ENCODE peak calls at places on chromosomes 1 and 21, in six cellular contexts. E is mucosa of gallbladder; M is WERI-Rb-1; P is CD8-positive, alpha-beta T cell; V is GM04504; G is SK-N-MC. H is an unnamed sample.

GRCh38 chr1:212442408-212442807 is 9.7 kb downstream of the NENF start:
- DNase-seq in V (no peak), G (no peak), M (no peak), E (no peak), P (no peak), H (no peak)

GRCh38 chr1:81313289-81313688 is 487.4 kb upstream of the ADGRL2 start:
- DNase-seq in P (no peak), V (no peak), E (no peak), G (no peak), M (no peak), H (no peak)

GRCh38 chr1:26996024-26996423 is 2.5 kb downstream of the TRNP1 start:
- DNase-seq in P (no peak), V (no peak), G (no peak), E (no peak), M (no peak), H (no peak)

GRCh38 chr1:195939844-195940243 is 668.4 kb downstream of the KCNT2 start:
- DNase-seq in G (no peak), E (no peak), M (no peak), V (no peak), P (no peak), H (no peak)

GRCh38 chr1:1144843-1145546 is 28.7 kb upstream of the TTLL10 start:
- DNase-seq in M (no peak), V (no peak), G (no peak), E (no peak), P (no peak), H (no peak)

GRCh38 chr1:19390901-19391595 is 78.9 kb downstream of the SLC66A1 start:
- DNase-seq in E (peak), P (peak), G (peak), V (peak), M (peak), H (peak)

GRCh38 chr1:41726899-41727748 is 191.6 kb downstream of the HIVEP3 start:
- DNase-seq in P (no peak), V (no peak), E (peak), G (no peak), M (peak), H (no peak)

GRCh38 chr1:165069829-165070228 is 286.7 kb downstream of the LMX1A start:
- DNase-seq in P (no peak), G (no peak), E (no peak), M (no peak), V (no peak), H (no peak)

GRCh38 chr1:8397511-8397910 is 79.6 kb downstream of the SLC45A1 start:
- DNase-seq in M (no peak), P (no peak), E (no peak), V (no peak), G (no peak), H (no peak)

GRCh38 chr1:31605908-31606427 is 11.5 kb upstream of the HCRTR1 start:
- DNase-seq in P (no peak), V (no peak), G (no peak), M (no peak), E (no peak), H (no peak)

GRCh38 chr1:90386899-90387334 is 330.2 kb downstream of the BARHL2 start:
- DNase-seq in P (no peak), E (no peak), G (no peak), V (no peak), M (no peak), H (no peak)

GRCh38 chr1:173393655-173393993 is 83.5 kb upstream of the PRDX6 start:
- DNase-seq in E (no peak), V (peak), P (no peak), G (no peak), M (no peak), H (peak)

GRCh38 chr1:2564815-2565415 is 8.7 kb downstream of the TNFRSF14 start:
- DNase-seq in G (no peak), P (peak), M (no peak), V (no peak), E (peak), H (no peak)

GRCh38 chr1:78830321-78830720 is 176.2 kb downstream of the ADGRL4 start:
- DNase-seq in G (no peak), V (no peak), P (no peak), M (no peak), E (no peak), H (no peak)

GRCh38 chr1:175206687-175207086 is 14.1 kb upstream of the KIAA0040 start:
- DNase-seq in E (no peak), P (no peak), V (no peak), M (no peak), G (no peak), H (no peak)

GRCh38 chr1:167578935-167579521 is 25.5 kb upstream of the CREG1 start:
- DNase-seq in V (no peak), M (no peak), P (no peak), G (no peak), E (no peak), H (no peak)

GRCh38 chr1:181490740-181491712 is 7.7 kb downstream of the CACNA1E start:
- DNase-seq in G (no peak), P (no peak), E (no peak), M (no peak), V (no peak), H (no peak)

GRCh38 chr1:117392776-117393175 is 25.5 kb downstream of the MAN1A2 start:
- DNase-seq in V (no peak), M (no peak), P (no peak), G (no peak), E (no peak), H (no peak)

GRCh38 chr1:206470692-206471414 is 577 bp downstream of the IKBKE start:
- DNase-seq in P (peak), M (no peak), E (no peak), G (no peak), V (peak), H (peak)

GRCh38 chr1:100404816-100405215 is 52.5 kb downstream of the CDC14A start:
- DNase-seq in M (no peak), G (no peak), E (no peak), P (no peak), V (no peak), H (no peak)

GRCh38 chr1:1974834-1975233 is 28.8 kb downstream of the CFAP74 start:
- DNase-seq in E (no peak), V (no peak), M (no peak), P (no peak), G (no peak), H (no peak)

GRCh38 chr21:37764696-37765095 is 151.6 kb downstream of the KCNJ6 start:
- DNase-seq in V (no peak), M (no peak), G (no peak), P (no peak), E (no peak), H (no peak)

GRCh38 chr1:33338495-33339211 is 17.8 kb upstream of the A3GALT2 start:
- DNase-seq in P (no peak), G (no peak), M (peak), V (peak), E (peak), H (no peak)

GRCh38 chr1:25799758-25800537 is at the start of gene SELENON:
- DNase-seq in M (peak), V (no peak), E (no peak), P (no peak), G (no peak), H (no peak)

GRCh38 chr21:28971171-28971570 is 21.5 kb downstream of the LTN1 start:
- DNase-seq in E (no peak), V (no peak), G (no peak), M (no peak), P (no peak), H (no peak)

GRCh38 chr1:116501041-116501869 is 69.6 kb downstream of the CD58 start:
- DNase-seq in E (no peak), P (no peak), M (no peak), V (no peak), G (no peak), H (no peak)

GRCh38 chr1:66317156-66317543 is 216.8 kb upstream of the SGIP1 start:
- DNase-seq in P (no peak), G (no peak), V (no peak), E (no peak), M (no peak), H (no peak)

GRCh38 chr1:184513966-184514365 is 127.1 kb downstream of the C1orf21 start:
- DNase-seq in V (peak), P (no peak), M (no peak), G (no peak), E (no peak), H (no peak)

GRCh38 chr1:245180496-245180895 is 25.7 kb downstream of the KIF26B start:
- DNase-seq in P (no peak), V (no peak), E (no peak), G (no peak), M (no peak), H (no peak)

GRCh38 chr1:32886012-32886827 is at the start of gene HPCA:
- DNase-seq in G (no peak), P (peak), M (peak), E (no peak), V (peak), H (no peak)